ENCODE peak calls at places on chromosome 5, in eight cellular contexts. K is stomach, U is A549, H is HepG2, N is tibial nerve, X is upper lobe of left lung, P is SK-N-SH, F is sigmoid colon. D is an unnamed sample.

GRCh38 chr5:109682383-109682782 is 7.3 kb upstream of the MAN2A1 start:
- DNase-seq in K (no peak), U (no peak), H (no peak), N (no peak), X (no peak), P (no peak), F (no peak), D (no peak)

GRCh38 chr5:6058055-6058715 is 320.2 kb downstream of the MED10 start:
- DNase-seq in K (no peak), U (no peak), H (no peak), N (no peak), X (no peak), P (no peak), F (no peak), D (no peak)

GRCh38 chr5:41754857-41755256 is 115.4 kb downstream of the OXCT1 start:
- DNase-seq in K (no peak), U (no peak), H (no peak), N (no peak), X (no peak), P (no peak), F (no peak), D (no peak)

GRCh38 chr5:64811050-64811640 is 42.4 kb downstream of the CWC27 start:
- DNase-seq in K (no peak), U (peak; percentile 61), H (peak; percentile 57), N (no peak), X (no peak), P (peak; percentile 9), F (no peak), D (no peak)

GRCh38 chr5:3599283-3600105 is 3.9 kb downstream of the IRX1 start:
- DNase-seq in K (no peak), U (no peak), H (no peak), N (no peak), X (no peak), P (peak; percentile 41), F (no peak), D (no peak)

GRCh38 chr5:97089149-97089801 is 53.1 kb downstream of the LIX1 start:
- DNase-seq in K (no peak), U (no peak), H (no peak), N (no peak), X (no peak), P (no peak), F (no peak), D (no peak)

GRCh38 chr5:108003178-108003577 is 332.4 kb upstream of the EFNA5 start:
- DNase-seq in K (no peak), U (no peak), H (no peak), N (no peak), X (no peak), P (peak; percentile 12), F (no peak), D (no peak)

GRCh38 chr5:75330404-75330803 is 6.6 kb upstream of the HMGCR start:
- DNase-seq in K (no peak), U (no peak), H (no peak), N (no peak), X (no peak), P (no peak), F (no peak), D (no peak)

GRCh38 chr5:173231381-173231766 is 3.6 kb downstream of the NKX2-5 start:
- DNase-seq in K (no peak), U (no peak), H (no peak), N (no peak), X (no peak), P (no peak), F (no peak), D (no peak)

GRCh38 chr5:151081426-151082273 is 816 bp upstream of the TNIP1 start:
- DNase-seq in K (no peak), U (no peak), H (peak; percentile 65), N (no peak), X (no peak), P (no peak), F (no peak), D (no peak)

GRCh38 chr5:150762216-150762615 is 3.4 kb upstream of the DCTN4 start:
- DNase-seq in K (no peak), U (no peak), H (no peak), N (no peak), X (no peak), P (no peak), F (no peak), D (no peak)

GRCh38 chr5:78399115-78399514 is 38.7 kb downstream of the SCAMP1 start:
- DNase-seq in K (no peak), U (no peak), H (no peak), N (no peak), X (no peak), P (no peak), F (no peak), D (no peak)

GRCh38 chr5:169426674-169427250 is 125.8 kb upstream of the SLIT3 start:
- DNase-seq in K (no peak), U (no peak), H (no peak), N (no peak), X (no peak), P (no peak), F (no peak), D (no peak)

GRCh38 chr5:95870105-95870672 is 47.7 kb upstream of the GLRX start:
- DNase-seq in K (no peak), U (no peak), H (peak; percentile 54), N (no peak), X (no peak), P (no peak), F (no peak), D (no peak)

GRCh38 chr5:171155621-171156020 is 153.4 kb upstream of the TLX3 start:
- DNase-seq in K (no peak), U (no peak), H (no peak), N (no peak), X (no peak), P (no peak), F (no peak), D (no peak)

GRCh38 chr5:147051193-147051592 is 172.6 kb upstream of the PPP2R2B start:
- DNase-seq in K (no peak), U (no peak), H (no peak), N (no peak), X (no peak), P (no peak), F (no peak), D (no peak)

GRCh38 chr5:174723979-174724483 is 351 bp upstream of the MSX2 start:
- DNase-seq in K (no peak), U (peak; percentile 23), H (no peak), N (no peak), X (no peak), P (peak; percentile 55), F (peak; percentile 40), D (no peak)

GRCh38 chr5:68500828-68501227 is 285.3 kb downstream of the PIK3R1 start:
- DNase-seq in K (no peak), U (no peak), H (no peak), N (no peak), X (no peak), P (no peak), F (no peak), D (no peak)

GRCh38 chr5:132684922-132685720 is 11.3 kb downstream of the IL4 start:
- DNase-seq in K (no peak), U (no peak), H (no peak), N (no peak), X (no peak), P (no peak), F (no peak), D (no peak)

GRCh38 chr5:154396128-154396527 is 49.7 kb upstream of the SAP30L start:
- DNase-seq in K (no peak), U (no peak), H (no peak), N (no peak), X (no peak), P (no peak), F (no peak), D (no peak)

GRCh38 chr5:154394328-154394727 is 51.5 kb upstream of the SAP30L start:
- DNase-seq in K (no peak), U (peak; percentile 61), H (no peak), N (no peak), X (no peak), P (no peak), F (no peak), D (peak; percentile 65)

GRCh38 chr5:154397652-154398406 is 48.0 kb upstream of the SAP30L start:
- DNase-seq in K (peak; percentile 86), U (no peak), H (no peak), N (no peak), X (peak; percentile 37), P (peak; percentile 79), F (no peak), D (peak; percentile 71)

GRCh38 chr5:154393850-154394249 is 51.9 kb upstream of the SAP30L start:
- DNase-seq in K (no peak), U (no peak), H (no peak), N (no peak), X (no peak), P (no peak), F (no peak), D (no peak)

GRCh38 chr5:154395407-154396106 is 50.2 kb upstream of the SAP30L start:
- DNase-seq in K (peak; percentile 65), U (no peak), H (no peak), N (no peak), X (peak; percentile 33), P (no peak), F (no peak), D (peak; percentile 47)
- TF ChIP-seq EP300 in K (no peak), U (no peak), H (no peak), N (no peak), X (no peak), P (no peak), F (no peak), D (no peak)

GRCh38 chr5:40317023-40317422 is 362.7 kb upstream of the PTGER4 start:
- DNase-seq in K (no peak), U (no peak), H (no peak), N (no peak), X (no peak), P (no peak), F (no peak), D (no peak)
- TF ChIP-seq EP300 in K (no peak), U (no peak), H (no peak), N (no peak), X (no peak), P (no peak), F (no peak), D (no peak)

GRCh38 chr5:121138495-121138907 is 674.4 kb downstream of the PRR16 start:
- DNase-seq in K (no peak), U (no peak), H (no peak), N (no peak), X (no peak), P (peak; percentile 3), F (no peak), D (no peak)
- TF ChIP-seq EP300 in K (no peak), U (no peak), H (no peak), N (no peak), X (no peak), P (peak; percentile 67), F (no peak), D (no peak)

DNA sequence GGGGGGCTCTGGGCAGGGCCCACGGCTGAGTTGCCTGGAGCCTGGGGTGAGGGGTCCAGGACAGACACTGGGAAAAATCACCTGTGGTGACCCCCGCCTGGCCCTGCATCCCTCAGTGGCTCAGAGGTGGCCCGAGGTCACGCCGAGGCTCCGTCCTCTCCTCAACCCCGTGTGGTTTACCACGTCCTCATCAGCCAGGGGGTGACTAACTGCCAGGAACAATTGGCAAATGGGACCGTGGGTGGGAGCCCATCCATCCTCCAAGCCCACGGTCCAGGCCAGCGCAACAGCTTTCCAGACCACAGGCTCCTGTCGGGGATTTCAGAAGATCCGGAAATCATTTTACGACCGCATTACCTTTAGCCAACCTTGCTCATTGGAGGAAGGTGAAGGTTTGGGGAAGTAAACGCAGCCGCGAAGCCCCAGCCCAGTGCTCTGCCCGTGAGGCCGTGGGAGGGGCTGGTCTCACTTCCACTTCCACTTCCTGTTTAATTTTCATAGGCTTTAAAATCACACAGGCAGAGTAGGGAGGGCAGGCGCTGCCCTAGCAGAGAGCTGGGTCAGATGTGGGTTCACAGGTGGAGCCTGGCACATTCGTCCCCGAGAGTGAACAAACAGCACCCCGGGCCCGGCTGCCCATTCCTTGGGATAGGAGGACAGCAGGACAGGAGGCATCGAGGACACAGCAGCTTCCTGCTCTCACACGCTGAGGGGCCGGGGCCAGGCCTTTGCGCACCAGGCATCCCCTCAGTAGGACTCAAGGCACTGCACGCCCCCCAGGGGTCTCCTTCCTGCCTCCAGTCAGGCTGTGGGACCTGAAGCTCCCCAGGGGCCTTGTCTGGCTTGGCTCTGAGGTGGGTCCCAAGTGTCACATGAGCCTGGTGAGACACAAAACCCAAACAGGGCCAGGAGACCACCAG is 19.8 kb upstream of the SLC9A3 start:
- DNase-seq in K (peak; percentile 56), U (no peak), H (no peak), N (peak; percentile 19), X (peak; percentile 67), P (no peak), F (peak; percentile 62), D (peak; percentile 77)
- TF ChIP-seq EP300 in K (no peak), U (no peak), H (no peak), N (no peak), X (no peak), P (no peak), F (no peak), D (no peak)

D was measured in transverse colon.